ENCODE peak calls at places on chromosome 5, in seven cellular contexts. K is lower leg skin, M is prostate gland, V is GM12891, L is uterus, J is HepG2, S is IMR-90. I is an unnamed sample.

GRCh38 chr5:61624553-61624952 is 292.5 kb downstream of the ZSWIM6 start:
- DNase-seq in K (no peak), M (no peak), V (no peak), L (no peak), J (no peak), S (no peak), I (no peak)

GRCh38 chr5:57692582-57693487 is 210.2 kb upstream of the ACTBL2 start:
- DNase-seq in K (peak; percentile 87), M (no peak), V (no peak), L (peak; percentile 60), J (peak; percentile 92), S (peak; percentile 94), I (peak; percentile 74)

GRCh38 chr5:126544087-126544740 is 50.8 kb downstream of the ALDH7A1 start:
- DNase-seq in K (no peak), M (no peak), V (peak; percentile 25), L (no peak), J (peak; percentile 58), S (peak; percentile 44), I (peak; percentile 35)

GRCh38 chr5:147208134-147208533 is 26.7 kb upstream of the STK32A start:
- DNase-seq in K (no peak), M (no peak), V (no peak), L (no peak), J (no peak), S (no peak), I (no peak)

GRCh38 chr5:109399092-109399759 is 10.5 kb downstream of the PJA2 start:
- DNase-seq in K (no peak), M (no peak), V (no peak), L (no peak), J (no peak), S (peak; percentile 54), I (peak; percentile 15)

GRCh38 chr5:81361600-81361999 is 32.3 kb downstream of the ACOT12 start:
- DNase-seq in K (no peak), M (no peak), V (no peak), L (no peak), J (no peak), S (no peak), I (no peak)

GRCh38 chr5:3542158-3542557 is 53.5 kb upstream of the IRX1 start:
- DNase-seq in K (no peak), M (no peak), V (no peak), L (no peak), J (no peak), S (no peak), I (no peak)

GRCh38 chr5:150215978-150216944 is 26.4 kb downstream of the SLC6A7 start:
- DNase-seq in K (no peak), M (no peak), V (no peak), L (peak; percentile 28), J (peak; percentile 42), S (no peak), I (no peak)

GRCh38 chr5:1387059-1387755 is 42.3 kb upstream of the CLPTM1L start:
- DNase-seq in K (no peak), M (no peak), V (no peak), L (no peak), J (no peak), S (no peak), I (no peak)

GRCh38 chr5:151239237-151239861 is 13.6 kb upstream of the GM2A start:
- DNase-seq in K (peak; percentile 96), M (no peak), V (no peak), L (peak; percentile 85), J (peak; percentile 63), S (peak; percentile 63), I (peak; percentile 80)

GRCh38 chr5:172729588-172729987 is 41.4 kb downstream of the DUSP1 start:
- DNase-seq in K (peak; percentile 89), M (no peak), V (no peak), L (no peak), J (no peak), S (no peak), I (no peak)

GRCh38 chr5:96582343-96582742 is 79.8 kb upstream of the CAST start:
- DNase-seq in K (no peak), M (no peak), V (no peak), L (no peak), J (no peak), S (peak; percentile 55), I (no peak)

GRCh38 chr5:2011481-2012411 is 129.0 kb upstream of the IRX4 start:
- DNase-seq in K (peak; percentile 76), M (no peak), V (no peak), L (no peak), J (no peak), S (no peak), I (no peak)

GRCh38 chr5:149935431-149935901 is 9.1 kb downstream of the PDE6A start:
- DNase-seq in K (no peak), M (peak; percentile 90), V (no peak), L (no peak), J (peak; percentile 27), S (no peak), I (no peak)

GRCh38 chr5:117568622-117569021 is 994.0 kb upstream of the SEMA6A start:
- DNase-seq in K (no peak), M (no peak), V (no peak), L (no peak), J (no peak), S (no peak), I (no peak)

GRCh38 chr5:181005791-181006190 is 17.1 kb downstream of the BTNL3 start:
- DNase-seq in K (no peak), M (no peak), V (no peak), L (no peak), J (no peak), S (no peak), I (no peak)

GRCh38 chr5:9373586-9373985 is 172.3 kb downstream of the SEMA5A start:
- DNase-seq in K (no peak), M (no peak), V (no peak), L (no peak), J (no peak), S (peak; percentile 81), I (no peak)

GRCh38 chr5:56350595-56351170 is 117.6 kb upstream of the ANKRD55 start:
- DNase-seq in K (peak; percentile 89), M (no peak), V (no peak), L (peak; percentile 77), J (peak; percentile 92), S (peak; percentile 96), I (no peak)

GRCh38 chr5:170638051-170638450 is 134.2 kb downstream of the KCNIP1 start:
- DNase-seq in K (peak; percentile 53), M (no peak), V (no peak), L (no peak), J (no peak), S (no peak), I (no peak)

GRCh38 chr5:10145922-10146321 is 103.8 kb downstream of the ATPSCKMT start:
- DNase-seq in K (no peak), M (no peak), V (no peak), L (no peak), J (peak; percentile 20), S (peak; percentile 66), I (no peak)

GRCh38 chr5:134226441-134227192 is 744 bp upstream of the PPP2CA start:
- DNase-seq in K (no peak), M (no peak), V (peak; percentile 38), L (no peak), J (peak; percentile 29), S (peak; percentile 54), I (peak; percentile 48)

GRCh38 chr5:44389410-44389879 is at the start of gene FGF10:
- DNase-seq in K (peak; percentile 83), M (no peak), V (no peak), L (peak; percentile 41), J (no peak), S (no peak), I (no peak)

GRCh38 chr5:40260351-40260750 is 419.4 kb upstream of the PTGER4 start:
- DNase-seq in K (no peak), M (peak; percentile 6), V (no peak), L (no peak), J (no peak), S (no peak), I (no peak)
- TF ChIP-seq POLR2A in K (no peak), M (no peak), V (no peak), L (no peak), J (no peak), S (no peak), I (no peak)

DNA sequence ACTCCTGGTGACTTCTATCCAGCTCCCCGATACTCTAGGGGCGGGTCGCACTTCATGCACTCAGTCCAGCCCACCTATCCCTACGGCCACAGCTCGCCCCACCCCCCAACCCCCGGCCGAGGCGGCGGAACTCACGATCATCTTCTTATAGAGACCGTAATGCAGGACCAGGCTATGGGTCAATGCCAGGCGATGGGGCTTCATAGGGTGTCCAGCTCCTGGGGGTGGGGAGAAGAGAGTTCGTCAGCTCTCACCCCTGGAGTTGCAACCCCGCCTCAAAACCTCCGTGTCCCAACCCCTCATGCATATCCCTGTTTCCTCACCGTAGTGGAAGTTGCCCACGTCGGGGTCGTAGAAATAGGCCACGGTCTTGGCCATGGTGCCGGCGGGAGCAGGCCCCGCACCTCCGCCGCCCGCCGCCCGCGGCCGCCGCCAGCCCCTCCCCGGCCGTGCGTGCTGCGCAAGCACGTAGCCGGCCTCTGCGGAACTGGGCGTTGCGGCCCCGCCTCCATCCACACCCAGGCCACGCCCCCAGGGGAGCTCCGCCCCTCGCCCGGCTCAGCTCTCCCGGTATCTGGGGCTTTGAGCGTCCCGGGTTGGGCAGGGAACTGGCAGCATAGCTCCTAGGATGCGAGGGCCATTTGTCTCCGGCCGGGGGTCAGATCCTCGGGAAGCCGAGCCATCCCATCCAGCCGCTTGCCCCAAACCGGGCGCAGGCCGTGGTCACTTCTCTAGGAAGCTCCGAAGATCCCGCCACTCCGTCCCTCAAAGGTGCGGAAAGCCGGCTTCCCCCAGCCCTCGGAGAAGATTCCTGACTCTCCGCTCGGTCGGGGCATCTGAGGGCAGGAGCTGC is at the start of the genes HDAC3 and RELL2:
- DNase-seq in K (peak; percentile 99), M (peak; percentile 93), V (peak; percentile 90), L (peak; percentile 96), J (peak; percentile 81), S (peak; percentile 83), I (peak; percentile 91)
- TF ChIP-seq POLR2A in K (no peak), M (peak; percentile 92), V (no peak), L (peak; percentile 88), J (peak; percentile 90), S (peak; percentile 80), I (peak; percentile 90)

GRCh38 chr5:139560752-139561654 is at the start of gene UBE2D2:
- DNase-seq in K (peak; percentile 99), M (peak; percentile 96), V (peak; percentile 94), L (peak; percentile 98), J (peak; percentile 90), S (peak; percentile 98), I (peak; percentile 100)

GRCh38 chr5:139562847-139563246 is 1.7 kb downstream of the UBE2D2 start:
- DNase-seq in K (peak; percentile 23), M (no peak), V (no peak), L (no peak), J (no peak), S (no peak), I (peak; percentile 41)

GRCh38 chr5:139557811-139558210 is 3.3 kb upstream of the UBE2D2 start:
- DNase-seq in K (no peak), M (no peak), V (no peak), L (no peak), J (no peak), S (peak; percentile 51), I (no peak)

GRCh38 chr5:139565411-139566305 is 4.5 kb downstream of the UBE2D2 start:
- DNase-seq in K (peak; percentile 17), M (no peak), V (peak; percentile 45), L (no peak), J (no peak), S (peak; percentile 34), I (peak; percentile 12)

GRCh38 chr5:139561655-139562451 is 714 bp downstream of the UBE2D2 start:
- DNase-seq in K (peak; percentile 90), M (no peak), V (peak; percentile 41), L (no peak), J (no peak), S (peak; percentile 34), I (peak; percentile 78)
- TF ChIP-seq POLR2A in K (no peak), M (no peak), V (no peak), L (no peak), J (no peak), S (no peak), I (no peak)

GRCh38 chr5:169185626-169186025 is 115.3 kb downstream of the SLIT3 start:
- DNase-seq in K (peak; percentile 14), M (no peak), V (no peak), L (no peak), J (no peak), S (no peak), I (no peak)
- TF ChIP-seq POLR2A in K (no peak), M (no peak), V (no peak), L (no peak), J (no peak), S (no peak), I (no peak)